ENCODE peak calls at places on chromosomes 1 and 21, in five cellular contexts. C is A549, S is IMR-90, X is HepG2, I is GM12878. N is an unnamed sample.

GRCh38 chr21:27369234-27369633 is 402.3 kb upstream of the ADAMTS5 start:
- DNase-seq in C (no peak), S (no peak), X (no peak), I (no peak), N (no peak)

GRCh38 chr1:1082239-1083180 is 8.4 kb upstream of the RNF223 start:
- DNase-seq in C (no peak), S (no peak), X (no peak), I (no peak), N (no peak)

GRCh38 chr1:47558601-47559593 is 121.1 kb downstream of the FOXD2 start:
- DNase-seq in C (peak; percentile 24), S (no peak), X (peak; percentile 17), I (no peak), N (peak; percentile 37)

GRCh38 chr1:25197982-25198681 is 34.2 kb downstream of the SYF2 start:
- DNase-seq in C (no peak), S (no peak), X (peak; percentile 82), I (no peak), N (no peak)

GRCh38 chr1:247482747-247483146 is 24.8 kb upstream of the OR2B11 start:
- DNase-seq in C (no peak), S (no peak), X (no peak), I (no peak), N (no peak)

GRCh38 chr21:26965567-26966359 is 1.1 kb downstream of the ADAMTS5 start:
- DNase-seq in C (no peak), S (peak; percentile 12), X (no peak), I (no peak), N (peak; percentile 48)

GRCh38 chr1:99566290-99567021 is 79.5 kb upstream of the PALMD start:
- DNase-seq in C (no peak), S (no peak), X (peak; percentile 97), I (no peak), N (no peak)

GRCh38 chr1:152225678-152226077 is 1.7 kb upstream of the HRNR start:
- DNase-seq in C (no peak), S (no peak), X (no peak), I (no peak), N (no peak)

GRCh38 chr1:93611656-93612055 is 70.0 kb downstream of the BCAR3 start:
- DNase-seq in C (no peak), S (no peak), X (no peak), I (no peak), N (no peak)

GRCh38 chr1:151292207-151293030 is 10.3 kb downstream of the ZNF687 start:
- DNase-seq in C (no peak), S (no peak), X (no peak), I (no peak), N (no peak)

GRCh38 chr21:27233514-27233913 is 266.6 kb upstream of the ADAMTS5 start:
- DNase-seq in C (no peak), S (no peak), X (no peak), I (no peak), N (no peak)

GRCh38 chr1:75529488-75529887 is 81.4 kb downstream of the SLC44A5 start:
- DNase-seq in C (no peak), S (no peak), X (no peak), I (no peak), N (no peak)

GRCh38 chr1:12125422-12126355 is 41.1 kb upstream of the TNFRSF1B start:
- DNase-seq in C (no peak), S (no peak), X (no peak), I (no peak), N (no peak)

GRCh38 chr1:16440150-16440479 is 409 bp upstream of the NECAP2 start:
- DNase-seq in C (no peak), S (no peak), X (peak; percentile 33), I (no peak), N (no peak)

GRCh38 chr1:219903353-219903871 is 24.9 kb downstream of the SLC30A10 start:
- DNase-seq in C (no peak), S (no peak), X (no peak), I (no peak), N (no peak)

GRCh38 chr21:36316872-36317484 is 3.0 kb upstream of the MORC3 start:
- DNase-seq in C (no peak), S (no peak), X (no peak), I (no peak), N (no peak)

GRCh38 chr1:23282967-23283366 is 61.1 kb downstream of the HNRNPR start:
- DNase-seq in C (peak; percentile 34), S (peak; percentile 79), X (no peak), I (no peak), N (no peak)

GRCh38 chr1:10734900-10735602 is 61.4 kb downstream of the CASZ1 start:
- DNase-seq in C (no peak), S (no peak), X (no peak), I (no peak), N (peak; percentile 40)
- TF ChIP-seq BHLHE40 in C (no peak), S (no peak), X (no peak), I (no peak), N (no peak)

DNA sequence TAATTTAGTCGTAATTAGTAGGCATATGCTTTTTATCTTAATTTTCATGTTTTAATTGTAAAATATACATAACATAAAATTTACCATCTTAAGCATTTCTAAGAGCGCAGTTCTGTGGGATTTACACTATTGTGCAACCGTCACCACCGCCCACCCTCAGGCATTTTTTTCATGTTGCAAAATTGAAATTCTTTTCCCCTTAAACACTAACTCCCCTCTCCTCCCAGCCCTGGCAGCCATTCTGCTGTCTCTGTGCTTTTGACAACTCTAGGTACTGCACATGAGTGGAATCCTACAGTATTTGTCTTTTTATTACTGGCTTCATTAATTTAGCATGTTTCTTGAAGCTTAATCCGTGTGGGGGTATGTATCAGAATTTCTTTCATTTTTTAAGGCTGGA is 7.8 kb downstream of the PIK3CD start:
- DNase-seq in C (no peak), S (peak; percentile 89), X (peak; percentile 21), I (no peak), N (no peak)
- TF ChIP-seq BHLHE40 in C (no peak), S (no peak), X (no peak), I (no peak), N (no peak)

GRCh38 chr1:20358761-20359263 is 68.1 kb downstream of the VWA5B1 start:
- DNase-seq in C (peak; percentile 23), S (peak; percentile 61), X (peak; percentile 67), I (no peak), N (peak; percentile 26)
- TF ChIP-seq BHLHE40 in C (no peak), S (no peak), X (no peak), I (no peak), N (no peak)

DNA sequence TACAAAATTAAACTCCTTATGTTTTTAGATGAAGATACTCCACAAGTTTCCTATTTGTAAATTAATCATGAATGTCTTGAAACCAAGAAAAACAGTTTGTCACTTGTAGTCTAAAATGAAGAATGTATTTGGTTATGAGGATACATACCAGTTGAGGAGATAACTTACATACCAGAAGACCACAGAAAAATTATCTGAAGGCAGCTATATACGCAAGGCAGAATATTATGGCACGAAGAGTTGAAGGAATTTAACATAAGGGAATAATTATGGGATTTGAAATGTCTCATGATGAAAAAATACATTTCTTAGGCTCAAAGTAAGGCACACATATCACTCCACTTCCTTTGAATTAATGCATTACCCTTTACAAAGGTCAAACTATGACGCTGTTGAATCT is 73.3 kb downstream of the IFI44 start:
- DNase-seq in C (no peak), S (peak; percentile 36), X (no peak), I (no peak), N (no peak)
- TF ChIP-seq BHLHE40 in C (no peak), S (no peak), X (no peak), I (no peak), N (no peak)

GRCh38 chr1:84254703-84255238 is 46.7 kb upstream of the SAMD13 start:
- DNase-seq in C (no peak), S (no peak), X (no peak), I (no peak), N (no peak)
- TF ChIP-seq BHLHE40 in C (no peak), S (no peak), X (no peak), I (no peak), N (no peak)

GRCh38 chr1:213327318-213327667 is 276.3 kb downstream of the RPS6KC1 start:
- DNase-seq in C (peak; percentile 9), S (peak; percentile 86), X (no peak), I (no peak), N (no peak)
- TF ChIP-seq BHLHE40 in C (no peak), S (peak; percentile 94), X (no peak), I (no peak), N (no peak)